ENCODE peak calls at places on chromosomes 5 and 9, in eight cellular contexts. J is cardiac fibroblast, X is neural progenitor cell, A is upper lobe of right lung, V is astrocyte of the spinal cord, I is omental fat pad, P is A549, O is GM13977. R is an unnamed sample.

GRCh38 chr9:136437430-136437829 is 2.2 kb downstream of the INPP5E start:
- DNase-seq in V (peak), X (no peak), I (no peak), A (no peak), O (no peak), J (peak), P (no peak), R (no peak)

GRCh38 chr9:10062629-10063395 is 550.0 kb downstream of the PTPRD start:
- DNase-seq in I (no peak), O (no peak), J (peak), A (no peak), V (peak), P (no peak), X (no peak), R (no peak)

GRCh38 chr5:114447084-114447773 is 85.4 kb downstream of the KCNN2 start:
- DNase-seq in A (no peak), I (no peak), X (peak), O (peak), V (no peak), J (no peak), P (peak), R (no peak)

GRCh38 chr9:16753256-16753655 is 117.2 kb downstream of the BNC2 start:
- DNase-seq in I (no peak), A (no peak), P (no peak), O (no peak), V (no peak), J (peak), X (no peak), R (no peak)

GRCh38 chr5:147688965-147689364 is 93.6 kb downstream of the JAKMIP2 start:
- DNase-seq in A (no peak), X (no peak), P (no peak), V (peak), O (no peak), J (peak), I (no peak), R (no peak)

GRCh38 chr9:15416880-15417279 is 5.8 kb upstream of the SNAPC3 start:
- DNase-seq in X (peak), P (no peak), V (peak), A (no peak), I (no peak), J (peak), O (peak), R (peak)

GRCh38 chr5:125560476-125561225 is 814.2 kb upstream of the ZNF608 start:
- DNase-seq in I (no peak), X (no peak), O (no peak), V (peak), A (no peak), J (peak), P (no peak), R (no peak)

GRCh38 chr5:177023247-177023703 is 779 bp downstream of the ZNF346 start:
- DNase-seq in X (no peak), J (no peak), V (peak), I (no peak), P (peak), O (peak), A (no peak), R (no peak)

GRCh38 chr9:70588381-70588780 is 173.9 kb upstream of the KLF9 start:
- DNase-seq in J (no peak), O (no peak), A (no peak), V (peak), I (no peak), P (no peak), X (no peak), R (no peak)

GRCh38 chr5:43699910-43700309 is 96.9 kb downstream of the NNT start:
- DNase-seq in V (no peak), A (no peak), J (no peak), O (no peak), P (no peak), I (no peak), X (no peak), R (no peak)

GRCh38 chr5:9947231-9947693 is 302.4 kb downstream of the ATPSCKMT start:
- DNase-seq in O (no peak), J (peak), P (no peak), A (no peak), I (no peak), X (no peak), V (peak), R (no peak)

GRCh38 chr5:108451269-108451668 is 69.4 kb upstream of the FBXL17 start:
- DNase-seq in P (no peak), A (no peak), X (no peak), V (no peak), O (no peak), I (no peak), J (no peak), R (no peak)

GRCh38 chr5:34881246-34881645 is 34.1 kb downstream of the RAD1 start:
- DNase-seq in J (no peak), I (no peak), O (no peak), A (no peak), P (no peak), X (no peak), V (no peak), R (no peak)

GRCh38 chr5:127206320-127207113 is 84.1 kb upstream of the MEGF10 start:
- DNase-seq in I (no peak), J (peak), X (no peak), A (no peak), O (no peak), V (peak), P (peak), R (no peak)

GRCh38 chr5:181223041-181223728 is at the start of gene TRIM41:
- DNase-seq in O (peak), J (peak), X (peak), A (peak), I (peak), V (peak), P (peak), R (peak)

GRCh38 chr5:10726179-10726912 is 34.7 kb downstream of the DAP start:
- DNase-seq in J (peak), V (no peak), P (no peak), X (no peak), I (no peak), O (no peak), A (no peak), R (no peak)

GRCh38 chr9:22117511-22118388 is 108.6 kb upstream of the CDKN2B start:
- DNase-seq in I (no peak), J (peak), V (peak), O (no peak), A (no peak), P (no peak), X (no peak), R (no peak)

GRCh38 chr9:108688051-108688450 is 167.7 kb downstream of the ACTL7B start:
- DNase-seq in A (no peak), J (no peak), X (no peak), I (no peak), O (no peak), V (no peak), P (no peak), R (no peak)

GRCh38 chr5:113693205-113693553 is 179.7 kb downstream of the YTHDC2 start:
- DNase-seq in A (no peak), V (no peak), X (peak), P (no peak), J (no peak), O (no peak), I (no peak), R (peak)

GRCh38 chr9:115524467-115525059 is 406.6 kb upstream of the TNC start:
- DNase-seq in P (peak), X (peak), V (peak), I (no peak), J (peak), O (peak), A (no peak), R (peak)

GRCh38 chr5:116572375-116573278 is 2.0 kb downstream of the SEMA6A start:
- DNase-seq in O (no peak), P (peak), X (peak), I (no peak), A (peak), V (peak), J (peak), R (peak)

GRCh38 chr5:77211691-77212047 is 1.2 kb downstream of the PDE8B start:
- DNase-seq in I (no peak), P (no peak), X (no peak), V (no peak), A (no peak), J (no peak), O (no peak), R (no peak)

GRCh38 chr9:112378441-112379176 is 1.3 kb upstream of the HSDL2 start:
- DNase-seq in I (no peak), J (no peak), X (no peak), O (no peak), V (no peak), A (peak), P (no peak), R (no peak)

GRCh38 chr9:112546149-112547012 is 59.8 kb downstream of the KIAA1958 start:
- DNase-seq in I (no peak), X (no peak), O (no peak), J (no peak), V (peak), A (no peak), P (no peak), R (no peak)

GRCh38 chr5:54610197-54610898 is 92.8 kb downstream of the SNX18 start:
- DNase-seq in O (peak), V (no peak), J (peak), I (no peak), A (no peak), P (no peak), X (no peak), R (no peak)

GRCh38 chr9:30718483-30718882 is 1666.0 kb upstream of the ACO1 start:
- DNase-seq in P (no peak), A (no peak), X (no peak), O (no peak), V (no peak), J (no peak), I (no peak), R (no peak)

GRCh38 chr5:127243011-127243410 is 47.6 kb upstream of the MEGF10 start:
- DNase-seq in J (no peak), I (no peak), P (no peak), A (no peak), O (no peak), X (no peak), V (peak), R (no peak)

GRCh38 chr9:87886210-87887150 is 3.8 kb downstream of the SPATA31E1 start:
- DNase-seq in P (no peak), J (no peak), A (no peak), O (no peak), V (no peak), I (no peak), X (no peak), R (no peak)

GRCh38 chr9:87889065-87889881 is 6.6 kb downstream of the SPATA31E1 start:
- DNase-seq in I (no peak), O (no peak), V (no peak), A (peak), J (no peak), X (no peak), P (no peak), R (no peak)

GRCh38 chr9:87887151-87887505 is 4.5 kb downstream of the SPATA31E1 start:
- DNase-seq in O (no peak), A (no peak), V (no peak), P (no peak), J (no peak), I (no peak), X (no peak), R (no peak)

GRCh38 chr9:87888501-87888900 is 5.8 kb downstream of the SPATA31E1 start:
- DNase-seq in J (no peak), O (no peak), X (no peak), V (no peak), A (no peak), I (no peak), P (no peak), R (no peak)

GRCh38 chr9:87887661-87888480 is 5.2 kb downstream of the SPATA31E1 start:
- DNase-seq in J (no peak), A (no peak), X (no peak), O (no peak), I (no peak), P (no peak), V (no peak), R (no peak)
- TF ChIP-seq CTCF in J (no peak), A (no peak), X (no peak), O (no peak), I (no peak), P (no peak), V (no peak), R (no peak)

GRCh38 chr5:73295447-73295846 is 122.5 kb downstream of the TMEM174 start:
- DNase-seq in O (no peak), V (no peak), A (no peak), P (no peak), X (peak), I (no peak), J (no peak), R (no peak)
- TF ChIP-seq CTCF in O (no peak), V (peak), A (peak), P (no peak), X (peak), I (no peak), J (no peak), R (no peak)

GRCh38 chr9:2324742-2325141 is 296.8 kb upstream of the VLDLR start:
- DNase-seq in X (no peak), J (no peak), A (no peak), O (no peak), I (no peak), P (no peak), V (no peak), R (no peak)

GRCh38 chr9:2320126-2320525 is 301.5 kb upstream of the VLDLR start:
- DNase-seq in P (no peak), V (no peak), I (no peak), O (no peak), X (no peak), A (no peak), J (no peak), R (no peak)

GRCh38 chr9:2319421-2319820 is 302.2 kb upstream of the VLDLR start:
- DNase-seq in X (no peak), O (no peak), V (no peak), J (no peak), I (no peak), P (no peak), A (no peak), R (no peak)

GRCh38 chr9:2320632-2321031 is 301.0 kb upstream of the VLDLR start:
- DNase-seq in J (no peak), V (no peak), X (no peak), O (no peak), P (no peak), A (no peak), I (no peak), R (no peak)

GRCh38 chr9:2321523-2322148 is 300.0 kb upstream of the VLDLR start:
- DNase-seq in O (no peak), A (no peak), X (no peak), J (peak), I (no peak), V (no peak), P (no peak), R (no peak)
- TF ChIP-seq CTCF in O (no peak), A (no peak), X (no peak), J (no peak), I (no peak), V (peak), P (no peak), R (no peak)

GRCh38 chr5:171272996-171273970 is 35.8 kb upstream of the TLX3 start:
- DNase-seq in A (no peak), O (peak), I (no peak), X (peak), J (peak), P (no peak), V (peak), R (peak)
- TF ChIP-seq CTCF in A (no peak), O (peak), I (no peak), X (peak), J (peak), P (peak), V (peak), R (no peak)

GRCh38 chr5:98768160-98769005 is 5.1 kb upstream of the RGMB start:
- DNase-seq in V (peak), P (peak), I (peak), X (peak), A (peak), O (peak), J (peak), R (peak)
- TF ChIP-seq CTCF in V (peak), P (peak), I (no peak), X (peak), A (peak), O (peak), J (peak), R (peak)

GRCh38 chr9:97895695-97896332 is 26.5 kb downstream of the TRMO start:
- DNase-seq in O (no peak), A (no peak), I (no peak), P (peak), J (peak), X (peak), V (no peak), R (peak)

GRCh38 chr9:97891736-97892135 is 30.6 kb downstream of the TRMO start:
- DNase-seq in V (no peak), I (no peak), O (no peak), X (no peak), J (peak), A (no peak), P (no peak), R (no peak)

GRCh38 chr9:97889941-97890557 is 32.3 kb downstream of the TRMO start:
- DNase-seq in I (peak), J (peak), A (peak), O (peak), V (no peak), X (peak), P (peak), R (peak)
- TF ChIP-seq CTCF in I (no peak), J (peak), A (peak), O (peak), V (peak), X (peak), P (peak), R (peak)